ENCODE peak calls at places on chromosomes 12 and 14, in ten cellular contexts. G, Z, I, J, S, B, W, O, Y and U are unnamed samples.

GRCh38 chr12:74337951-74338350 is 199.7 kb upstream of the ATXN7L3B start:
- DNase-seq in G (no peak), Z (no peak), I (no peak), J (no peak), S (no peak), B (no peak), W (no peak), O (no peak), Y (no peak), U (no peak)

GRCh38 chr14:25833341-25834121 is 764.3 kb downstream of the NOVA1 start:
- DNase-seq in G (peak), Z (no peak), I (peak), J (no peak), S (peak), B (peak), W (no peak), O (peak), Y (no peak), U (peak)

GRCh38 chr14:105760691-105761344 is 234.4 kb downstream of the TMEM121 start:
- DNase-seq in G (no peak), Z (no peak), I (no peak), J (peak), S (no peak), B (no peak), W (no peak), O (no peak), Y (no peak), U (no peak)

GRCh38 chr14:102697125-102697900 is 79.9 kb upstream of the TRAF3 start:
- DNase-seq in G (no peak), Z (no peak), I (no peak), J (no peak), S (no peak), B (no peak), W (no peak), O (no peak), Y (no peak), U (peak)

GRCh38 chr12:3313655-3314305 is 177.2 kb upstream of the PRMT8 start:
- DNase-seq in G (peak), Z (peak), I (no peak), J (no peak), S (peak), B (peak), W (peak), O (no peak), Y (no peak), U (peak)

GRCh38 chr12:131751335-131751734 is 40.4 kb downstream of the SFSWAP start:
- DNase-seq in G (no peak), Z (no peak), I (no peak), J (no peak), S (no peak), B (no peak), W (no peak), O (no peak), Y (no peak), U (no peak)

GRCh38 chr14:99910337-99911268 is 117.4 kb downstream of the EML1 start:
- DNase-seq in G (no peak), Z (no peak), I (no peak), J (no peak), S (no peak), B (no peak), W (no peak), O (no peak), Y (no peak), U (no peak)

GRCh38 chr14:62158779-62159178 is 396.6 kb downstream of the SNAPC1 start:
- DNase-seq in G (no peak), Z (no peak), I (no peak), J (no peak), S (no peak), B (no peak), W (no peak), O (no peak), Y (no peak), U (no peak)

GRCh38 chr14:23442721-23443356 is 7.4 kb upstream of the MYH7 start:
- DNase-seq in G (no peak), Z (no peak), I (no peak), J (no peak), S (no peak), B (no peak), W (no peak), O (no peak), Y (no peak), U (no peak)

GRCh38 chr12:100715976-100716657 is 78.5 kb upstream of the ANO4 start:
- DNase-seq in G (no peak), Z (no peak), I (no peak), J (no peak), S (peak), B (no peak), W (no peak), O (no peak), Y (no peak), U (no peak)

GRCh38 chr12:62466018-62466595 is 519 bp upstream of the MON2 start:
- DNase-seq in G (peak), Z (peak), I (peak), J (no peak), S (peak), B (peak), W (no peak), O (peak), Y (peak), U (peak)

GRCh38 chr14:61537567-61538463 is 157.5 kb upstream of the HIF1A start:
- DNase-seq in G (no peak), Z (peak), I (no peak), J (no peak), S (no peak), B (peak), W (no peak), O (peak), Y (no peak), U (peak)

GRCh38 chr14:101773378-101773777 is 11.9 kb downstream of the PPP2R5C start:
- DNase-seq in G (no peak), Z (no peak), I (no peak), J (no peak), S (no peak), B (no peak), W (no peak), O (no peak), Y (no peak), U (no peak)

GRCh38 chr12:57766464-57767311 is at the start of gene CYP27B1:
- DNase-seq in G (no peak), Z (peak), I (no peak), J (no peak), S (peak), B (no peak), W (no peak), O (no peak), Y (no peak), U (no peak)

GRCh38 chr12:13718271-13718670 is 263.1 kb downstream of the GRIN2B start:
- DNase-seq in G (no peak), Z (no peak), I (no peak), J (no peak), S (no peak), B (no peak), W (no peak), O (no peak), Y (no peak), U (peak)

GRCh38 chr12:608921-609320 is 54.3 kb downstream of the NINJ2 start:
- DNase-seq in G (no peak), Z (no peak), I (no peak), J (no peak), S (no peak), B (no peak), W (no peak), O (no peak), Y (no peak), U (no peak)

GRCh38 chr12:112908548-112908947 is 1.8 kb downstream of the OAS1 start:
- DNase-seq in G (no peak), Z (peak), I (no peak), J (no peak), S (no peak), B (no peak), W (no peak), O (no peak), Y (no peak), U (no peak)

GRCh38 chr12:31518680-31519227 is 72.2 kb downstream of the DENND5B start:
- DNase-seq in G (no peak), Z (no peak), I (peak), J (no peak), S (peak), B (peak), W (no peak), O (peak), Y (no peak), U (no peak)

GRCh38 chr12:47886471-47887240 is 18.1 kb downstream of the VDR start:
- DNase-seq in G (no peak), Z (no peak), I (no peak), J (no peak), S (no peak), B (no peak), W (no peak), O (no peak), Y (no peak), U (no peak)

GRCh38 chr14:32258574-32258973 is 55.5 kb upstream of the RNU6-8 start:
- DNase-seq in G (no peak), Z (no peak), I (peak), J (no peak), S (no peak), B (no peak), W (no peak), O (no peak), Y (no peak), U (no peak)

GRCh38 chr12:38998887-38999482 is 93.6 kb upstream of the CPNE8 start:
- DNase-seq in G (peak), Z (no peak), I (no peak), J (no peak), S (no peak), B (no peak), W (no peak), O (no peak), Y (no peak), U (peak)

GRCh38 chr12:14768823-14769405 is 34.4 kb downstream of the WBP11 start:
- DNase-seq in G (no peak), Z (peak), I (no peak), J (no peak), S (peak), B (no peak), W (peak), O (peak), Y (no peak), U (no peak)

GRCh38 chr12:12979731-12980259 is 20.3 kb downstream of the HEBP1 start:
- DNase-seq in G (no peak), Z (no peak), I (peak), J (no peak), S (no peak), B (no peak), W (no peak), O (peak), Y (no peak), U (no peak)

GRCh38 chr14:58607571-58608317 is 30.0 kb upstream of the DACT1 start:
- DNase-seq in G (no peak), Z (no peak), I (no peak), J (no peak), S (no peak), B (no peak), W (no peak), O (no peak), Y (no peak), U (no peak)

GRCh38 chr12:88752183-88752582 is 171.9 kb upstream of the KITLG start:
- DNase-seq in G (no peak), Z (no peak), I (no peak), J (no peak), S (no peak), B (no peak), W (no peak), O (no peak), Y (no peak), U (peak)

GRCh38 chr12:30308010-30308717 is 387.5 kb downstream of the IPO8 start:
- DNase-seq in G (no peak), Z (no peak), I (no peak), J (no peak), S (no peak), B (no peak), W (no peak), O (no peak), Y (no peak), U (no peak)

GRCh38 chr14:26896447-26896846 is 298.6 kb upstream of the NOVA1 start:
- DNase-seq in G (no peak), Z (no peak), I (no peak), J (no peak), S (no peak), B (no peak), W (no peak), O (peak), Y (no peak), U (no peak)